ENCODE peak calls at places on chromosomes 3 and 15, in six cellular contexts. J is CD4-positive, alpha-beta memory T cell; P is keratinocyte; X is left ventricle myocardium inferior; Z is naive thymus-derived CD4-positive, alpha-beta T cell; S is uterus. R is an unnamed sample.
A peak's percentile ranks its signal among the peaks of the same experiment; 100 is the strongest.

GRCh38 chr15:73686781-73687256 is 2.6 kb downstream of the CD276 start:
- DNase-seq in J (no peak), P (no peak), X (no peak), Z (no peak), S (no peak), R (no peak)

GRCh38 chr15:60081976-60082375 is 77.9 kb downstream of the FOXB1 start:
- DNase-seq in J (no peak), P (no peak), X (no peak), Z (no peak), S (no peak), R (no peak)

GRCh38 chr15:65058394-65059368 is 9.1 kb downstream of the RASL12 start:
- DNase-seq in J (no peak), P (no peak), X (no peak), Z (no peak), S (no peak), R (no peak)

GRCh38 chr15:94576889-94577533 is 345.6 kb downstream of the MCTP2 start:
- DNase-seq in J (peak; percentile 9), P (no peak), X (no peak), Z (no peak), S (no peak), R (no peak)

GRCh38 chr3:49119439-49119838 is 1.2 kb downstream of the USP19 start:
- DNase-seq in J (no peak), P (no peak), X (no peak), Z (no peak), S (no peak), R (no peak)

GRCh38 chr15:52651868-52652267 is 27.3 kb downstream of the ATOSA start:
- DNase-seq in J (peak; percentile 52), P (no peak), X (peak; percentile 45), Z (peak; percentile 10), S (peak; percentile 72), R (peak; percentile 79)

GRCh38 chr3:168884353-168884903 is 779.1 kb downstream of the MECOM start:
- DNase-seq in J (no peak), P (peak; percentile 53), X (no peak), Z (no peak), S (peak; percentile 29), R (peak; percentile 39)

GRCh38 chr3:59254433-59254832 is 204.6 kb upstream of the CFAP20DC start:
- DNase-seq in J (no peak), P (no peak), X (no peak), Z (no peak), S (no peak), R (no peak)

GRCh38 chr15:38846351-38846750 is 281.7 kb upstream of the RASGRP1 start:
- DNase-seq in J (no peak), P (no peak), X (no peak), Z (no peak), S (no peak), R (no peak)

GRCh38 chr15:87228460-87228859 is 1028.1 kb downstream of the NTRK3 start:
- DNase-seq in J (no peak), P (no peak), X (no peak), Z (no peak), S (no peak), R (no peak)

GRCh38 chr15:73375755-73376305 is 7.1 kb upstream of the HCN4 start:
- DNase-seq in J (no peak), P (no peak), X (peak; percentile 42), Z (no peak), S (no peak), R (peak; percentile 38)

GRCh38 chr3:107085261-107085660 is 292.0 kb upstream of the CCDC54 start:
- DNase-seq in J (no peak), P (no peak), X (no peak), Z (no peak), S (no peak), R (no peak)

GRCh38 chr3:196341142-196341541 is 3.0 kb upstream of the TM4SF19 start:
- DNase-seq in J (no peak), P (no peak), X (no peak), Z (no peak), S (no peak), R (no peak)

GRCh38 chr15:76342382-76343201 is 6.0 kb downstream of the ISL2 start:
- DNase-seq in J (no peak), P (no peak), X (no peak), Z (no peak), S (no peak), R (no peak)

GRCh38 chr3:51391566-51392300 is 648 bp downstream of the RBM15B start:
- DNase-seq in J (peak; percentile 71), P (no peak), X (no peak), Z (peak; percentile 46), S (no peak), R (no peak)

GRCh38 chr3:2921903-2922302 is 188.3 kb downstream of the IL5RA start:
- DNase-seq in J (no peak), P (no peak), X (no peak), Z (no peak), S (no peak), R (no peak)

GRCh38 chr3:81395739-81396138 is 365.7 kb downstream of the GBE1 start:
- DNase-seq in J (no peak), P (no peak), X (no peak), Z (no peak), S (no peak), R (no peak)

GRCh38 chr15:70715840-70716510 is 47.4 kb downstream of the UACA start:
- DNase-seq in J (no peak), P (no peak), X (no peak), Z (no peak), S (no peak), R (no peak)

GRCh38 chr3:196336319-196337145 is 1.7 kb downstream of the TM4SF19 start:
- DNase-seq in J (no peak), P (no peak), X (no peak), Z (no peak), S (no peak), R (no peak)

GRCh38 chr15:52463638-52464037 is 65.0 kb downstream of the MYO5A start:
- DNase-seq in J (peak; percentile 21), P (no peak), X (no peak), Z (no peak), S (no peak), R (no peak)

GRCh38 chr3:5274116-5274515 is 86.6 kb downstream of the EDEM1 start:
- DNase-seq in J (no peak), P (no peak), X (no peak), Z (no peak), S (no peak), R (no peak)

GRCh38 chr15:59313703-59314332 is 58.9 kb downstream of the MYO1E start:
- DNase-seq in J (no peak), P (no peak), X (peak; percentile 64), Z (no peak), S (peak; percentile 90), R (peak; percentile 82)

GRCh38 chr3:127484601-127485388 is 105.7 kb downstream of the TPRA1 start:
- DNase-seq in J (no peak), P (no peak), X (no peak), Z (no peak), S (no peak), R (peak; percentile 41)

GRCh38 chr15:39156636-39157255 is 424.1 kb upstream of the THBS1 start:
- DNase-seq in J (no peak), P (no peak), X (peak; percentile 46), Z (no peak), S (no peak), R (no peak)

GRCh38 chr3:136078421-136079364 is 113.2 kb downstream of the PPP2R3A start:
- DNase-seq in J (peak; percentile 4), P (no peak), X (no peak), Z (peak; percentile 9), S (no peak), R (no peak)

GRCh38 chr3:24363242-24363641 is 131.4 kb downstream of the THRB start:
- DNase-seq in J (no peak), P (no peak), X (no peak), Z (no peak), S (no peak), R (no peak)

GRCh38 chr3:141076821-141077571 is 25.8 kb downstream of the SPSB4 start:
- DNase-seq in J (no peak), P (no peak), X (peak; percentile 53), Z (no peak), S (peak; percentile 67), R (peak; percentile 75)

GRCh38 chr3:16064660-16065414 is 109.6 kb upstream of the GALNT15 start:
- DNase-seq in J (no peak), P (no peak), X (peak; percentile 83), Z (no peak), S (peak; percentile 90), R (peak; percentile 74)

GRCh38 chr3:38602576-38603250 is 46.8 kb downstream of the SCN5A start:
- DNase-seq in J (no peak), P (no peak), X (no peak), Z (no peak), S (no peak), R (no peak)

GRCh38 chr3:171122212-171122611 is 95.7 kb upstream of the SLC2A2 start:
- DNase-seq in J (no peak), P (no peak), X (no peak), Z (no peak), S (no peak), R (no peak)

GRCh38 chr3:155326901-155327300 is 33.4 kb upstream of the STRIT1 start:
- DNase-seq in J (no peak), P (no peak), X (no peak), Z (no peak), S (no peak), R (no peak)

GRCh38 chr3:18127864-18128185 is 297.3 kb downstream of the SATB1 start:
- DNase-seq in J (no peak), P (no peak), X (no peak), Z (no peak), S (no peak), R (no peak)
- H3K27ac ChIP-seq in J (no peak overlapping the region), P (no peak overlapping the region), X (no peak overlapping the region), Z (no peak overlapping the region), S (no peak overlapping the region), R (no peak overlapping the region)

GRCh38 chr3:181718416-181718815 is 6.7 kb downstream of the SOX2 start:
- DNase-seq in J (no peak), P (no peak), X (no peak), Z (no peak), S (no peak), R (no peak)
- H3K4me3 ChIP-seq in J (no peak overlapping the region), P (no peak overlapping the region), X (no peak overlapping the region), Z (no peak overlapping the region), S (no peak overlapping the region), R (no peak overlapping the region)

GRCh38 chr3:195200010-195200822 is 70.7 kb downstream of the XXYLT1 start:
- DNase-seq in J (no peak), P (no peak), X (no peak), Z (no peak), S (no peak), R (no peak)

GRCh38 chr3:195195321-195196209 is 75.4 kb downstream of the XXYLT1 start:
- DNase-seq in J (no peak), P (no peak), X (no peak), Z (no peak), S (peak; percentile 16), R (no peak)

GRCh38 chr3:195197764-195198423 is 73.1 kb downstream of the XXYLT1 start:
- DNase-seq in J (no peak), P (peak; percentile 70), X (no peak), Z (no peak), S (peak; percentile 12), R (no peak)

GRCh38 chr3:195196266-195196665 is 74.7 kb downstream of the XXYLT1 start:
- DNase-seq in J (no peak), P (no peak), X (no peak), Z (no peak), S (peak; percentile 26), R (no peak)

GRCh38 chr3:195198424-195199346 is 72.3 kb downstream of the XXYLT1 start:
- DNase-seq in J (no peak), P (no peak), X (no peak), Z (no peak), S (peak; percentile 8), R (no peak)
- H3K27ac ChIP-seq in J (no peak overlapping the region), P (peak overlapping the region; percentile 38), X (no peak overlapping the region), Z (no peak overlapping the region), S (no peak overlapping the region), R (no peak overlapping the region)

GRCh38 chr3:36876181-36876936 is 68.5 kb downstream of the TRANK1 start:
- DNase-seq in J (peak; percentile 74), P (no peak), X (no peak), Z (peak; percentile 62), S (no peak), R (no peak)
- H3K4me3 ChIP-seq in J (peak overlapping the region; percentile 6), P (no peak overlapping the region), X (no peak overlapping the region), Z (peak overlapping the region; percentile 39), S (no peak overlapping the region), R (no peak overlapping the region)